ENCODE peak calls at places on chromosomes 11 and 22, in nine cellular contexts. G, K, L, I, N, E, P, C and O are unnamed samples.

GRCh38 chr22:38942702-38943101 is 14.7 kb upstream of the APOBEC3A start:
- DNase-seq in G (no peak), K (no peak), L (no peak), I (no peak), N (no peak), E (no peak), P (no peak), C (no peak), O (no peak)

GRCh38 chr11:78400116-78400515 is 17.5 kb downstream of the GAB2 start:
- DNase-seq in G (no peak), K (no peak), L (no peak), I (no peak), N (no peak), E (no peak), P (no peak), C (no peak), O (no peak)

GRCh38 chr22:33404723-33405122 is 346.5 kb upstream of the SYN3 start:
- DNase-seq in G (no peak), K (no peak), L (no peak), I (no peak), N (no peak), E (no peak), P (no peak), C (no peak), O (no peak)

GRCh38 chr22:42811510-42811909 is 45.6 kb downstream of the ARFGAP3 start:
- DNase-seq in G (no peak), K (no peak), L (no peak), I (no peak), N (no peak), E (no peak), P (no peak), C (no peak), O (no peak)

GRCh38 chr11:114085965-114086364 is 26.5 kb downstream of the ZBTB16 start:
- DNase-seq in G (no peak), K (no peak), L (no peak), I (no peak), N (no peak), E (no peak), P (no peak), C (no peak), O (no peak)

GRCh38 chr11:61587541-61587941 is 6.7 kb upstream of the SYT7 start:
- DNase-seq in G (no peak), K (no peak), L (peak; percentile 34), I (peak; percentile 70), N (no peak), E (peak; percentile 35), P (peak; percentile 31), C (no peak), O (no peak)

GRCh38 chr22:50471197-50471847 is 3.5 kb downstream of the SBF1 start:
- DNase-seq in G (no peak), K (no peak), L (no peak), I (no peak), N (no peak), E (no peak), P (no peak), C (no peak), O (no peak)

GRCh38 chr11:14554959-14555358 is 34.8 kb upstream of the PSMA1 start:
- DNase-seq in G (peak; percentile 47), K (no peak), L (peak; percentile 8), I (no peak), N (peak; percentile 94), E (no peak), P (no peak), C (peak; percentile 35), O (no peak)

GRCh38 chr11:1012291-1012690 is 24.2 kb downstream of the MUC6 start:
- DNase-seq in G (no peak), K (no peak), L (no peak), I (no peak), N (no peak), E (no peak), P (no peak), C (no peak), O (no peak)

GRCh38 chr11:100072131-100072530 is 615.0 kb upstream of the ARHGAP42 start:
- DNase-seq in G (no peak), K (no peak), L (no peak), I (no peak), N (no peak), E (no peak), P (no peak), C (no peak), O (no peak)

GRCh38 chr22:26416670-26417270 is 12.3 kb upstream of the ASPHD2 start:
- DNase-seq in G (peak; percentile 11), K (no peak), L (peak; percentile 84), I (no peak), N (peak; percentile 73), E (no peak), P (no peak), C (peak; percentile 37), O (no peak)

DNA sequence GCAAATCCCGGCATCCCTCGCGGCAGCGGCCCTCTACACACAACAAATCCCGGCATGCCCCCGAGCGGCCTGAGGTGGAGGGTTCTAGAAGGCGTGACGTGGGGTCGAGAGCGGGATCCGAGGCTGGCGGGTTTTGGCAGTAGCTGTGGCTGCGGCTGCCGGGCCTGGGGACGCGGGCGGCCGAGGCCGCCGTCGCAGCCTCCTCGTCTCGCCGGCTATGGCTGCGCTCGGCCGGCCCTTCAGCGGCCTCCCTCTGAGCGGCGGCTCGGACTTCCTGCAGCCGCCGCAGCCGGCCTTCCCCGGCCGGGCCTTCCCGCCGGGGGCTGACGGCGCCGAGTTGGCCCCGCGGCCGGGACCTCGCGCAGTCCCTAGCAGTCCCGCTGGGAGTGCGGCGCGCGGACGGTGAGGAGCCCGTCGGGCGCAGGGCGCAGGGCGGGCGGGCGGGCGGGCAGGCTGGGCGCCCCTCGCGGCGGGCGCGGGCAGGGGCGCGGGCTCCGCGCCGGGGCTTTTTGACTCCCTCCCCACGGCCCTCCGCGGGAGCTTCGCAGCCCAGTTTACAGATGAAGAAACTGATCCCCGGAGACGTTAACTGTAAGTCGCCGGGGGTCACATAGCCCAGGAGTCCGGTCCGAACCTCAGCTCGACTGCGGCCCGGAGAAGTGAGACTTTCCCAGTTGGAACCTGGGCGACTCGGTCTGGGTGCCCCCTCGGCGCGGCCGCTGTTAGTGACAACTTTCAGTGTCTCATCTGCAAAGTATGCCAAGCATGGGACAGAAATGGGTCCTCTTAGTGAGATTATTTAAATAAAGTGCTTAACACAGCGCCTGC is at the start of gene CCDC117:
- DNase-seq in G (peak; percentile 96), K (peak; percentile 87), L (peak; percentile 96), I (peak; percentile 97), N (peak; percentile 97), E (peak; percentile 95), P (peak; percentile 89), C (peak; percentile 78), O (peak; percentile 90)
- TF ChIP-seq CTCF in G (peak; percentile 84), K (no peak), L (no peak), I (no peak), N (no peak), E (peak; percentile 31), P (peak; percentile 26), C (no peak), O (no peak)

GRCh38 chr11:124891390-124891861 is 6.2 kb downstream of the ROBO4 start:
- DNase-seq in G (peak; percentile 5), K (no peak), L (no peak), I (no peak), N (no peak), E (no peak), P (no peak), C (no peak), O (no peak)
- TF ChIP-seq CTCF in G (no peak), K (no peak), L (no peak), I (no peak), N (no peak), E (no peak), P (no peak), C (peak; percentile 14), O (no peak)

DNA sequence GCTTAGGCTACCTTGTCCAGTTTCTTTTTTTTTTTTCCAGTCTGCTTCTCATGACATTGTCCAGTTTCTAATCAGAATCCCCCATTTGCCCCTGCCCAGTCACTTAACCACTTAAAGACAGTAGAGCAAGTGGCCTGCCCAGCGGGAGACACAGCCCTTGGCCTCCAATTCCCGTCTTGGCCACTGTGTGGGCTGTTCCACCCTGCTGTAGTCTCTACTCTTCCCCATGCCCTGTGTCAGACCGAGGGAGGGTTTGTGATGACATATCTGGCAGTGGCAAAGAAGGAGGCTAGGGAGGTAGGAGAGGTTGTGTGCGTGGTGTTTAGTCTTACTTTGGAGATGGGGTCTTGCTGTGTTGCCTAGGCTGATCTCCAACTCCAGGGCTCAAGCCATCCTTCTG is 11.5 kb downstream of the PPFIA1 start:
- DNase-seq in G (no peak), K (no peak), L (no peak), I (no peak), N (no peak), E (no peak), P (no peak), C (no peak), O (no peak)
- TF ChIP-seq CTCF in G (no peak), K (no peak), L (no peak), I (no peak), N (no peak), E (no peak), P (no peak), C (no peak), O (no peak)

DNA sequence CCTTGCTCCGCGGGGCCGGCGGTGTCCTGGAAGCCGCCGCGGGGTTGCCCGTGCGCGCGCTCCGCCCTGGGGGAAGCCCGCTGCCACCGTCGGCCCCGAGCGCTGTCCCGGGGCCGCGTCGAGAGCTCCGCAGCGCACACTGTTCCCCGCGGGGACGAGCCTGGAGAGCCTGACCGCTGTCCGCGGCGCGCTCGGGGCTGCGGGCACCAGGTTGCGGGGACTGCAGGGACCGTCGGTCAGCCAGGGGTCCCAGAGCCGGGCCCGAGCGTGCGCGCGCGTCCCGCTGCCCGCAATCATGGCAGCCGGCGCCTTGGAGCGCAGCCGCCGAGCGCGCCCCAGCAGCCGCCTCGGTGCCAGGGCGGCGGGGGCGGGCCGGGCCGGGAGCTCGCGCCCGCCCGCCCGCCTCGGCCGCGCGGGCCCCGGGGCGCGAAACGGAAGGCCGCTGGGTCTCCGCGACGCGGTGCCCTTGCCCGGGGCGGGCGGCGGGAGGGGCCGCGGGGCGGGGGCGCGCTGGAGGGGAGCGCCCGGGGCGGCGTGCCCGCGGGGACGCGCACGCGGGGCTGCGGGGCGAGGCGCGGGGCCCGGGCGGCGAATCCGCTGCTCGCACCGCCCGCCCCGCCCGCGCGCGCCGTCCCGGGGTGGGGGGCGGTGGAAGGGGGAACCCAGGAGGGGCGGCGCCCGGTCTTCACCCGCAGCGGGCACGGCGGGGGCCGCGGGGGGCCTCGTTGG is 79.4 kb upstream of the PPARA start:
- DNase-seq in G (no peak), K (peak; percentile 58), L (peak; percentile 72), I (peak; percentile 80), N (peak; percentile 53), E (peak; percentile 22), P (no peak), C (no peak), O (no peak)
- TF ChIP-seq CTCF in G (no peak), K (no peak), L (no peak), I (no peak), N (no peak), E (no peak), P (no peak), C (no peak), O (no peak)